ENCODE peak calls at places on chromosomes 7 and 10, in four cellular contexts. U is cardiac fibroblast, Y is tibial nerve, J is heart right ventricle. H is an unnamed sample.

GRCh38 chr10:21599582-21599981 is 65.5 kb downstream of the MLLT10 start:
- DNase-seq in Y (no peak), U (peak; percentile 5), J (no peak), H (no peak)

GRCh38 chr7:50664937-50665336 is 99.7 kb upstream of the DDC start:
- DNase-seq in U (no peak), J (no peak), Y (no peak), H (no peak)

GRCh38 chr7:7884855-7885254 is 83.7 kb upstream of the GLCCI1 start:
- DNase-seq in U (peak; percentile 67), Y (no peak), J (no peak), H (no peak)

GRCh38 chr7:98816925-98817710 is 52.7 kb downstream of the TMEM130 start:
- DNase-seq in Y (no peak), J (no peak), U (no peak), H (no peak)

GRCh38 chr7:133709036-133709880 is 417.9 kb upstream of the LRGUK start:
- DNase-seq in Y (no peak), J (no peak), U (peak; percentile 46), H (no peak)

GRCh38 chr7:10657201-10657600 is 316.5 kb upstream of the PHF14 start:
- DNase-seq in J (no peak), U (no peak), Y (no peak), H (no peak)

GRCh38 chr7:13850185-13850752 is 139.2 kb downstream of the ETV1 start:
- DNase-seq in J (no peak), Y (no peak), U (peak; percentile 96), H (peak; percentile 73)

GRCh38 chr7:105935250-105935649 is 27.8 kb upstream of the CDHR3 start:
- DNase-seq in J (no peak), Y (no peak), U (no peak), H (no peak)

GRCh38 chr7:104643587-104644217 is 315.3 kb downstream of the LHFPL3 start:
- DNase-seq in J (no peak), U (peak; percentile 45), Y (no peak), H (no peak)

GRCh38 chr7:150848561-150849115 is 3.7 kb upstream of the AOC1 start:
- DNase-seq in J (no peak), U (no peak), Y (no peak), H (no peak)

GRCh38 chr7:140640727-140641531 is at the start of gene DENND2A:
- DNase-seq in U (peak; percentile 52), Y (peak; percentile 54), J (peak; percentile 87), H (no peak)

GRCh38 chr10:47035447-47036337 is 124.5 kb downstream of the PTPN20 start:
- DNase-seq in J (no peak), U (no peak), Y (no peak), H (peak; percentile 20)

GRCh38 chr10:49115015-49115795 is at the start of gene VSTM4:
- DNase-seq in U (peak; percentile 32), J (peak; percentile 41), Y (peak; percentile 23), H (no peak)

GRCh38 chr10:60820093-60820769 is 42.0 kb downstream of the CDK1 start:
- DNase-seq in Y (no peak), U (peak; percentile 41), J (no peak), H (no peak)

GRCh38 chr7:7861211-7861633 is 107.4 kb upstream of the GLCCI1 start:
- DNase-seq in U (peak; percentile 87), J (no peak), Y (peak; percentile 8), H (no peak)

GRCh38 chr10:46226232-46226631 is 60.6 kb upstream of the ANTXRL start:
- DNase-seq in Y (no peak), J (no peak), U (no peak), H (peak; percentile 35)

GRCh38 chr7:79293655-79294142 is 159.8 kb downstream of the MAGI2 start:
- DNase-seq in U (peak; percentile 90), Y (no peak), J (no peak), H (no peak)

GRCh38 chr10:267705-268104 is 132.4 kb downstream of the ZMYND11 start:
- DNase-seq in Y (no peak), J (no peak), U (no peak), H (no peak)

GRCh38 chr10:120514035-120514620 is 57.1 kb downstream of the PLPP4 start:
- DNase-seq in J (peak; percentile 13), U (peak; percentile 43), Y (no peak), H (no peak)

GRCh38 chr7:6623589-6624245 is 8.3 kb downstream of the ZNF853 start:
- DNase-seq in Y (no peak), U (no peak), J (no peak), H (no peak)

GRCh38 chr10:17644485-17644964 is 574 bp downstream of the STAM start:
- DNase-seq in Y (no peak), U (peak; percentile 56), J (no peak), H (no peak)

GRCh38 chr10:97095701-97096300 is 90.0 kb downstream of the SLIT1 start:
- DNase-seq in Y (no peak), U (no peak), J (no peak), H (no peak)

GRCh38 chr10:113454341-113455061 is 98.4 kb upstream of the HABP2 start:
- DNase-seq in Y (peak; percentile 55), J (peak; percentile 27), U (peak; percentile 40), H (no peak)

GRCh38 chr7:4266270-4267040 is 415.6 kb upstream of the FOXK1 start:
- DNase-seq in Y (no peak), U (no peak), J (no peak), H (no peak)

GRCh38 chr10:88108115-88108610 is 244.7 kb downstream of the PTEN start:
- DNase-seq in Y (no peak), J (peak; percentile 20), U (no peak), H (peak; percentile 64)

GRCh38 chr7:39453743-39454355 is 112.4 kb upstream of the YAE1 start:
- DNase-seq in Y (peak; percentile 16), J (no peak), U (peak; percentile 75), H (no peak)

GRCh38 chr7:120805636-120806388 is 52.1 kb downstream of the TSPAN12 start:
- DNase-seq in U (peak; percentile 72), J (peak; percentile 78), Y (peak; percentile 69), H (no peak)

GRCh38 chr7:140562921-140563600 is 77.6 kb downstream of the DENND2A start:
- DNase-seq in J (no peak), U (no peak), Y (no peak), H (no peak)

GRCh38 chr10:23197416-23197861 is 5.3 kb downstream of the PTF1A start:
- DNase-seq in U (no peak), J (no peak), Y (no peak), H (no peak)

GRCh38 chr7:95478139-95479037 is 7.4 kb upstream of the ASB4 start:
- DNase-seq in J (peak; percentile 14), Y (no peak), U (peak; percentile 72), H (no peak)

GRCh38 chr10:131387018-131387529 is 75.6 kb upstream of the TCERG1L start:
- DNase-seq in U (no peak), J (no peak), Y (no peak), H (no peak)

GRCh38 chr7:55444786-55445185 is 79.6 kb downstream of the LANCL2 start:
- DNase-seq in U (no peak), Y (no peak), J (no peak), H (no peak)
- TF ChIP-seq CTCF in U (no peak), Y (no peak), J (no peak), H (no peak)

GRCh38 chr7:112788778-112789343 is 1.3 kb downstream of the TMEM168 start:
- DNase-seq in Y (no peak), J (no peak), U (no peak), H (no peak)

GRCh38 chr7:112790651-112790973 is 419 bp upstream of the TMEM168 start:
- DNase-seq in Y (no peak), J (no peak), U (no peak), H (peak; percentile 46)

GRCh38 chr7:112791465-112792168 is 1.4 kb upstream of the TMEM168 start:
- DNase-seq in Y (no peak), J (no peak), U (no peak), H (no peak)

GRCh38 chr7:112789453-112789823 is 755 bp downstream of the TMEM168 start:
- DNase-seq in Y (no peak), J (no peak), U (no peak), H (no peak)

GRCh38 chr7:112789824-112790650 is at the start of gene TMEM168:
- DNase-seq in J (peak; percentile 84), Y (peak; percentile 70), U (peak; percentile 85), H (peak; percentile 65)
- TF ChIP-seq CTCF in J (no peak), Y (no peak), U (no peak), H (no peak)

GRCh38 chr10:102112210-102112817 is 7.9 kb downstream of the LDB1 start:
- DNase-seq in U (no peak), J (no peak), Y (no peak), H (no peak)
- TF ChIP-seq CTCF in U (peak; percentile 27), J (no peak), Y (no peak), H (peak; percentile 26)

DNA sequence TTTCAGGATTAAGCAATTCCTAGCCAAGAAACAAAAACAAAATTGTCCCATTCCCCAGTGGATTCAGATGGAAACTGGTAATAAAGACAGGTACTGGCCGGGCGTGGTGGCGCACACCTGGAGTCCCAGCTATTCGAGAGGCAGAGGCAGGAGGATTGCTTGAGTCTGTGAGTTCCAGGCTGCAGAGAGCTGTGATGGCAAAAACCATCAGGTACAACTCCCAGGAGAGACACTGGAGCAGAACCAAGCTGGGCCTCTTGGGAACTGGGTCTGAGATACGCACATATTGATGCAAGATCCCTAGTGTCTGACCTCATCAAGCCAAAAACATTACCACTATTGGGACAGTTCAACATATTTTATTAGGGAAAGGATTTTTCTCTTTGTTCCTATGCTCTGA is 84.0 kb upstream of the ANLN start:
- DNase-seq in Y (no peak), J (no peak), U (no peak), H (no peak)
- TF ChIP-seq CTCF in Y (no peak), J (no peak), U (no peak), H (no peak)

GRCh38 chr10:84668186-84668763 is 339.9 kb downstream of the CCSER2 start:
- DNase-seq in J (no peak), Y (no peak), U (no peak), H (no peak)

GRCh38 chr10:84665211-84665610 is 336.8 kb downstream of the CCSER2 start:
- DNase-seq in J (no peak), U (no peak), Y (no peak), H (no peak)

GRCh38 chr10:84660340-84661159 is 332.2 kb downstream of the CCSER2 start:
- DNase-seq in J (no peak), Y (no peak), U (no peak), H (no peak)

GRCh38 chr10:84665883-84666463 is 337.6 kb downstream of the CCSER2 start:
- DNase-seq in Y (no peak), J (no peak), U (no peak), H (no peak)
- TF ChIP-seq CTCF in Y (no peak), J (no peak), U (no peak), H (peak; percentile 52)

GRCh38 chr7:76315372-76315771 is 12.9 kb downstream of the HSPB1 start:
- DNase-seq in J (no peak), Y (no peak), U (no peak), H (no peak)

GRCh38 chr7:76314042-76314721 is 11.7 kb downstream of the HSPB1 start:
- DNase-seq in J (peak; percentile 96), U (peak; percentile 95), Y (peak; percentile 98), H (peak; percentile 92)

GRCh38 chr7:76316984-76317781 is 14.7 kb downstream of the HSPB1 start:
- DNase-seq in U (no peak), Y (no peak), J (no peak), H (no peak)

GRCh38 chr7:76317782-76318487 is 15.5 kb downstream of the HSPB1 start:
- DNase-seq in Y (peak; percentile 92), U (peak; percentile 96), J (peak; percentile 97), H (peak; percentile 93)

GRCh38 chr7:76318488-76319353 is 16.2 kb downstream of the HSPB1 start:
- DNase-seq in U (peak; percentile 92), J (peak; percentile 72), Y (peak; percentile 86), H (peak; percentile 62)
- TF ChIP-seq CTCF in U (peak; percentile 36), J (peak; percentile 36), Y (no peak), H (no peak)

H was measured in CD14-positive monocyte.